ENCODE peak calls at places on chromosomes 2 and 18, in four cellular contexts. One of them, this sample, is unnamed.

GRCh38 chr2:239600650-239601049 is 199.8 kb upstream of the HDAC4 start:
- DNase-seq in K562: no peak
- DNase-seq in GM23248: no peak
- DNase-seq in PC-9: no peak
- DNase-seq in this sample: no peak

GRCh38 chr2:215899111-215900074 is 114.0 kb downstream of the MREG start:
- DNase-seq in K562: no peak
- DNase-seq in GM23248: peak
- DNase-seq in PC-9: no peak
- DNase-seq in this sample: no peak

GRCh38 chr18:21997207-21998143 is 171.9 kb upstream of the GATA6 start:
- DNase-seq in K562: peak
- DNase-seq in GM23248: peak
- DNase-seq in PC-9: peak
- DNase-seq in this sample: peak

GRCh38 chr2:179898873-179899272 is 37.5 kb upstream of the ZNF385B start:
- DNase-seq in K562: peak
- DNase-seq in GM23248: peak
- DNase-seq in PC-9: no peak
- DNase-seq in this sample: peak

GRCh38 chr2:237483018-237483731 is 3.9 kb upstream of the MLPH start:
- DNase-seq in K562: no peak
- DNase-seq in GM23248: peak
- DNase-seq in PC-9: peak
- DNase-seq in this sample: peak

GRCh38 chr18:77088977-77089795 is 43.4 kb downstream of the MBP start:
- DNase-seq in K562: no peak
- DNase-seq in GM23248: no peak
- DNase-seq in PC-9: peak
- DNase-seq in this sample: peak

GRCh38 chr2:88832256-88832991 is 141.0 kb downstream of the RPIA start:
- DNase-seq in K562: no peak
- DNase-seq in GM23248: no peak
- DNase-seq in PC-9: no peak
- DNase-seq in this sample: no peak

GRCh38 chr2:238875531-238876231 is 27.8 kb downstream of the TWIST2 start:
- DNase-seq in K562: no peak
- DNase-seq in GM23248: peak
- DNase-seq in PC-9: no peak
- DNase-seq in this sample: no peak

GRCh38 chr2:241612156-241613017 is 24.6 kb downstream of the THAP4 start:
- DNase-seq in K562: no peak
- DNase-seq in GM23248: peak
- DNase-seq in PC-9: no peak
- DNase-seq in this sample: no peak

GRCh38 chr18:6629635-6630140 is 99.8 kb upstream of the ARHGAP28 start:
- DNase-seq in K562: no peak
- DNase-seq in GM23248: peak
- DNase-seq in PC-9: no peak
- DNase-seq in this sample: peak

GRCh38 chr2:140603401-140603800 is 1527.4 kb downstream of the LRP1B start:
- DNase-seq in K562: no peak
- DNase-seq in GM23248: no peak
- DNase-seq in PC-9: no peak
- DNase-seq in this sample: no peak

GRCh38 chr2:140601801-140602200 is 1529.0 kb downstream of the LRP1B start:
- DNase-seq in K562: no peak
- DNase-seq in GM23248: no peak
- DNase-seq in PC-9: no peak
- DNase-seq in this sample: no peak

GRCh38 chr2:140604096-140604495 is 1526.7 kb downstream of the LRP1B start:
- DNase-seq in K562: no peak
- DNase-seq in GM23248: no peak
- DNase-seq in PC-9: no peak
- DNase-seq in this sample: no peak

GRCh38 chr2:140601342-140601741 is 1529.5 kb downstream of the LRP1B start:
- DNase-seq in K562: no peak
- DNase-seq in GM23248: no peak
- DNase-seq in PC-9: no peak
- DNase-seq in this sample: no peak

GRCh38 chr2:140604788-140605187 is 1526.0 kb downstream of the LRP1B start:
- DNase-seq in K562: no peak
- DNase-seq in GM23248: no peak
- DNase-seq in PC-9: no peak
- DNase-seq in this sample: no peak
- H3K4me2 ChIP-seq in K562: no peak
- H3K4me2 ChIP-seq in GM23248: no peak
- H3K4me2 ChIP-seq in PC-9: no peak
- H3K4me2 ChIP-seq in this sample: no peak

GRCh38 chr2:176138526-176139169 is 9.1 kb downstream of the HOXD8 start:
- DNase-seq in K562: no peak
- DNase-seq in GM23248: peak
- DNase-seq in PC-9: no peak
- DNase-seq in this sample: no peak
- H3K4me2 ChIP-seq in K562: no peak
- H3K4me2 ChIP-seq in GM23248: peak
- H3K4me2 ChIP-seq in PC-9: peak
- H3K4me2 ChIP-seq in this sample: no peak

GRCh38 chr2:7060602-7061435 is 143.6 kb downstream of the RNF144A start:
- DNase-seq in K562: no peak
- DNase-seq in GM23248: no peak
- DNase-seq in PC-9: no peak
- DNase-seq in this sample: no peak

GRCh38 chr2:7061921-7062320 is 144.7 kb downstream of the RNF144A start:
- DNase-seq in K562: no peak
- DNase-seq in GM23248: no peak
- DNase-seq in PC-9: no peak
- DNase-seq in this sample: no peak

GRCh38 chr2:7061436-7061779 is 144.2 kb downstream of the RNF144A start:
- DNase-seq in K562: no peak
- DNase-seq in GM23248: no peak
- DNase-seq in PC-9: no peak
- DNase-seq in this sample: no peak

GRCh38 chr2:7057865-7058400 is 140.7 kb downstream of the RNF144A start:
- DNase-seq in K562: no peak
- DNase-seq in GM23248: no peak
- DNase-seq in PC-9: no peak
- DNase-seq in this sample: no peak

GRCh38 chr2:7060156-7060555 is 142.9 kb downstream of the RNF144A start:
- DNase-seq in K562: no peak
- DNase-seq in GM23248: no peak
- DNase-seq in PC-9: no peak
- DNase-seq in this sample: no peak
- H3K4me2 ChIP-seq in K562: no peak
- H3K4me2 ChIP-seq in GM23248: no peak
- H3K4me2 ChIP-seq in PC-9: no peak
- H3K4me2 ChIP-seq in this sample: no peak

DNA sequence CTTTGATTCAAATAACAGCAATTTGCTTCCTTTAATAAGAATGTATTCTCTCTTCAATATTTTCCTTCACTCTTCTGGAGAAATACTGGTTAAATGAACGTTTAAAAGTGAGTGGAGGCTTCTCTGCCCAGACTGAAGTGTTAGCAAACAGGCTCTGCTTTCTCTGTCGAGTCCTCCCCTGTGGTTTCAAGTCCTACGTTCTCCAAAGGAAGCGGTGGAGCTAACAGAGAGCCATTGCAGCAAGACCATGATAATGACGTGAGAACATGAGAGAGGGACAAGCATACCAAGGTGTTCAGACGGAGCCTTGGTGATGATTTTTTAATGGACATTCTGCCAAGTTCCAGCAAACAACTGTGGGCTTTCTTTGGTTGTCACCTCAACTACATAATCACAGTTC is 26.2 kb upstream of the PID1 start:
- DNase-seq in K562: no peak
- DNase-seq in GM23248: peak
- DNase-seq in PC-9: no peak
- DNase-seq in this sample: peak
- H3K4me2 ChIP-seq in K562: no peak
- H3K4me2 ChIP-seq in GM23248: peak
- H3K4me2 ChIP-seq in PC-9: no peak
- H3K4me2 ChIP-seq in this sample: no peak

DNA sequence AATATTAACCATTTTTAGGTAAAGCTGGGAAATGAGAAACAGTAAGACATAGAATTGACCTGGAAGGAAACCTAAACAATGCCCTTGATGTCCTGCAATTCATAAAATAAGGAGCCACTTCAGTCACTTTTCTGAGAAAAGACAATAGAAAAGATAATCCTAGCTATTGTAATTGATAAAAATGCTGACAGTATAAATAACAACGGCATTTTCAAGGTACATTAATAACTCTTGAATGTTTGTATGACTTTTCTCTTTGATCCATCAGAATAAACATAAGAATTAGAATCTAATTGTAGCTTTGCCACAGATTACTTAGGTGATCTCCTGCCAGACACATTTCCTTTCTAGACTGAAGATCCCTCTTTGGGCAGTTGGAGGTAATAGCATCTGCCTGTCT is 719.5 kb downstream of the SLC4A3 start:
- DNase-seq in K562: no peak
- DNase-seq in GM23248: no peak
- DNase-seq in PC-9: no peak
- DNase-seq in this sample: no peak
- H3K4me2 ChIP-seq in K562: no peak
- H3K4me2 ChIP-seq in GM23248: no peak
- H3K4me2 ChIP-seq in PC-9: no peak
- H3K4me2 ChIP-seq in this sample: no peak

DNA sequence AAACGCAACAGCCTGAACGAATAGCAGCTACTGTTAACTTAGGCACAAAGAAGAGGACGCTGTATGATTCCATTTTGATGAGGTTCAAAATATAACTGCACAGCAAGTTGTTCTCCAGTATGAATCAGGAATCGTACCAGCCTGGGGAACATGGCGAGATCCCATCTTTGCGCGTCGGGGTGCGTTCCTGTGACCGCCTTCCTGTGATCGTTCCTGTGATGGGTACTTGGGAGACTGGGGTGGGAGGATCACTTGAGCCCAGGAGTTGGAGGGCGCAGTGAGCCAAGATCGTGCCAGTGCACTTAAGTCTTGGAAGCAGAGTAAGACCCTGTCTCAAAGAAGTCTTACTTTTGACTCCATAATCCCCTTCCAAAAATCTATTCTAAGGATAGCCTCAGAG is 951 bp upstream of the WDR33 start:
- DNase-seq in K562: no peak
- DNase-seq in GM23248: no peak
- DNase-seq in PC-9: peak
- DNase-seq in this sample: no peak
- H3K4me2 ChIP-seq in K562: peak
- H3K4me2 ChIP-seq in GM23248: peak
- H3K4me2 ChIP-seq in PC-9: peak
- H3K4me2 ChIP-seq in this sample: peak

GRCh38 chr2:48415765-48416515 is 114.0 kb upstream of the STON1 start:
- DNase-seq in K562: no peak
- DNase-seq in GM23248: peak
- DNase-seq in PC-9: no peak
- DNase-seq in this sample: no peak
- H3K4me2 ChIP-seq in K562: no peak
- H3K4me2 ChIP-seq in GM23248: no peak
- H3K4me2 ChIP-seq in PC-9: no peak
- H3K4me2 ChIP-seq in this sample: no peak

GRCh38 chr2:46814160-46814559 is 101.4 kb downstream of the MCFD2 start:
- DNase-seq in K562: no peak
- DNase-seq in GM23248: peak
- DNase-seq in PC-9: no peak
- DNase-seq in this sample: no peak
- H3K4me2 ChIP-seq in K562: no peak
- H3K4me2 ChIP-seq in GM23248: no peak
- H3K4me2 ChIP-seq in PC-9: no peak
- H3K4me2 ChIP-seq in this sample: no peak

This sample was measured in mammary epithelial cell.